ENCODE peak calls at places on chromosomes 13 and 19, in nine cellular contexts. F, N, J, Z, B, I, C, O and U are unnamed samples.
A peak's percentile ranks its signal among the peaks of the same experiment; 100 is the strongest.

GRCh38 chr19:1252818-1253513 is 4.6 kb downstream of the MIDN start:
- DNase-seq in F (peak; percentile 91), N (no peak), J (no peak), Z (peak; percentile 88), B (peak; percentile 99), I (peak; percentile 97), C (peak; percentile 96), O (peak; percentile 75), U (no peak)

GRCh38 chr13:90445179-90445578 is 902.3 kb upstream of the MIR17HG start:
- DNase-seq in F (no peak), N (no peak), J (no peak), Z (no peak), B (peak; percentile 76), I (peak; percentile 90), C (no peak), O (no peak), U (no peak)

GRCh38 chr19:10587022-10587838 is at the start of gene AP1M2:
- DNase-seq in F (no peak), N (no peak), J (no peak), Z (peak; percentile 77), B (no peak), I (no peak), C (peak; percentile 85), O (no peak), U (no peak)

GRCh38 chr13:21014666-21015170 is 46.7 kb downstream of the LATS2 start:
- DNase-seq in F (peak; percentile 65), N (no peak), J (no peak), Z (no peak), B (peak; percentile 51), I (peak; percentile 91), C (no peak), O (no peak), U (no peak)

GRCh38 chr13:75180805-75181455 is 301.0 kb downstream of the TBC1D4 start:
- DNase-seq in F (no peak), N (no peak), J (no peak), Z (no peak), B (peak; percentile 10), I (peak; percentile 50), C (no peak), O (no peak), U (no peak)

GRCh38 chr13:103961784-103962183 is 895.6 kb upstream of the SLC10A2 start:
- DNase-seq in F (no peak), N (no peak), J (no peak), Z (no peak), B (no peak), I (no peak), C (no peak), O (no peak), U (no peak)

GRCh38 chr13:45048890-45049407 is 59.6 kb downstream of the GPALPP1 start:
- DNase-seq in F (no peak), N (no peak), J (no peak), Z (no peak), B (no peak), I (no peak), C (no peak), O (no peak), U (no peak)

GRCh38 chr19:45960595-45961235 is 12.9 kb downstream of the NOVA2 start:
- DNase-seq in F (no peak), N (peak; percentile 31), J (no peak), Z (no peak), B (peak; percentile 23), I (no peak), C (peak; percentile 43), O (no peak), U (no peak)

GRCh38 chr19:35004517-35005255 is 4.6 kb downstream of the GRAMD1A start:
- DNase-seq in F (no peak), N (no peak), J (no peak), Z (no peak), B (no peak), I (no peak), C (no peak), O (no peak), U (no peak)

GRCh38 chr19:3365447-3366103 is 808 bp upstream of the NFIC start:
- DNase-seq in F (peak; percentile 86), N (no peak), J (no peak), Z (peak; percentile 70), B (peak; percentile 83), I (peak; percentile 66), C (peak; percentile 87), O (no peak), U (no peak)

GRCh38 chr13:28116736-28117135 is 16.4 kb upstream of the FLT3 start:
- DNase-seq in F (no peak), N (no peak), J (no peak), Z (no peak), B (no peak), I (no peak), C (no peak), O (no peak), U (no peak)

GRCh38 chr19:1417145-1417544 is 9.8 kb downstream of the DAZAP1 start:
- DNase-seq in F (no peak), N (no peak), J (no peak), Z (no peak), B (no peak), I (peak; percentile 64), C (peak; percentile 53), O (no peak), U (no peak)

GRCh38 chr13:113654591-113655357 is 3.2 kb downstream of the ATP4B start:
- DNase-seq in F (peak; percentile 21), N (no peak), J (no peak), Z (no peak), B (no peak), I (no peak), C (peak; percentile 71), O (no peak), U (no peak)
- TF ChIP-seq CTCF in F (no peak), N (no peak), J (no peak), Z (no peak), B (no peak), I (no peak), C (no peak), O (no peak), U (no peak)

GRCh38 chr13:80361298-80361697 is 20.4 kb upstream of the SPRY2 start:
- DNase-seq in F (no peak), N (no peak), J (no peak), Z (no peak), B (no peak), I (no peak), C (no peak), O (no peak), U (no peak)

GRCh38 chr13:80362488-80362887 is 21.6 kb upstream of the SPRY2 start:
- DNase-seq in F (no peak), N (no peak), J (no peak), Z (peak; percentile 20), B (no peak), I (no peak), C (no peak), O (no peak), U (no peak)

GRCh38 chr13:80360298-80360827 is 19.4 kb upstream of the SPRY2 start:
- DNase-seq in F (no peak), N (no peak), J (no peak), Z (no peak), B (no peak), I (no peak), C (no peak), O (no peak), U (no peak)

GRCh38 chr13:80363890-80364503 is 23.1 kb upstream of the SPRY2 start:
- DNase-seq in F (no peak), N (no peak), J (no peak), Z (peak; percentile 12), B (peak; percentile 45), I (peak; percentile 49), C (no peak), O (no peak), U (no peak)

GRCh38 chr13:80361883-80362327 is 21.0 kb upstream of the SPRY2 start:
- DNase-seq in F (no peak), N (peak; percentile 5), J (peak; percentile 19), Z (peak; percentile 17), B (no peak), I (no peak), C (no peak), O (peak; percentile 36), U (no peak)
- TF ChIP-seq CTCF in F (no peak), N (no peak), J (no peak), Z (no peak), B (no peak), I (no peak), C (no peak), O (no peak), U (no peak)

GRCh38 chr19:55640043-55640576 is 692 bp upstream of the ZNF580 start:
- DNase-seq in F (peak; percentile 87), N (no peak), J (no peak), Z (peak; percentile 65), B (no peak), I (peak; percentile 68), C (peak; percentile 95), O (peak; percentile 73), U (no peak)

GRCh38 chr19:55636723-55637122 is 4.1 kb upstream of the ZNF580 start:
- DNase-seq in F (no peak), N (no peak), J (no peak), Z (no peak), B (no peak), I (no peak), C (no peak), O (no peak), U (no peak)

GRCh38 chr19:55637534-55637933 is 3.3 kb upstream of the ZNF580 start:
- DNase-seq in F (no peak), N (no peak), J (no peak), Z (no peak), B (no peak), I (no peak), C (no peak), O (no peak), U (no peak)

GRCh38 chr19:55640577-55641375 is at the start of gene ZNF580:
- DNase-seq in F (peak; percentile 85), N (peak; percentile 75), J (peak; percentile 48), Z (peak; percentile 59), B (peak; percentile 55), I (peak; percentile 78), C (peak; percentile 95), O (peak; percentile 81), U (peak; percentile 49)

GRCh38 chr19:55638864-55639359 is 1.9 kb upstream of the ZNF580 start:
- DNase-seq in F (no peak), N (no peak), J (peak; percentile 47), Z (peak; percentile 32), B (peak; percentile 46), I (peak; percentile 21), C (no peak), O (no peak), U (peak; percentile 55)
- TF ChIP-seq CTCF in F (no peak), N (peak; percentile 24), J (peak; percentile 58), Z (no peak), B (peak; percentile 25), I (peak; percentile 47), C (peak; percentile 27), O (peak; percentile 10), U (peak; percentile 30)

DNA sequence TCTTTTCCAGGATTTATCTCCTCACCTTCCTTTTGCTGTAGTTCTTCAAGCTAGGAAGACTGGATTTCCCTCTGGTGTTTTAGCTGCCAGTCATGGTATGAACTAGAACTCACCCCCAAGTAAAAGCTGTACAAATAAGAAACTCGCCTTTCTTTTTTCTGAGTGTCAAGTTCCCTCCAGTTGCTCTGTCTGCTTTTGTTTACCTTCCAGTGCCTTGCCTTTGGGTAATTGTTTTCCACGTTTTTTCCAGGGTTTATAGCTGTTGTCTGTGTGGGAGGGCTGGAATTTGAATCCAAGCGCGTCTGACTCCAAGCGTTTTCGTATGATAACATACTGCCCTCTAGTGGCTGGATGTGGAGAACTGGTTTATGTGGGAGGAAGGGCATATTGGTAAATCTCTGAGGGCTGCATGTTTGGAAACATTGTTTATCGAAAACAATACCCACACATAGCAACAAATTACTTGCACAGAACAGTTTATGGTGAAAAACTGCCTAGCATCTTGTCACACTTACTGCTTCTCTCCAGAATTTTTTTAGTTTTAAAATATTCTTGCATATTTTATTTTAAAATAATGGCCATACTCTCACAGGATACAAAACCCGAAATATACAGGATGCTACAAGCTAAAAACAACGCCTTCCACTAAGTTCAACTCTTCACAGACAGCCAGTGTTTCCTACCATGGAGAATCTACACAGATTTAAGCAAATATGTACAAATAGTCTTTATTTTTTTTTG is 19.2 kb downstream of the RCN3 start:
- DNase-seq in F (no peak), N (peak; percentile 80), J (peak; percentile 81), Z (peak; percentile 95), B (peak; percentile 94), I (peak; percentile 89), C (no peak), O (peak; percentile 85), U (peak; percentile 77)
- TF ChIP-seq CTCF in F (peak; percentile 96), N (peak; percentile 84), J (peak; percentile 88), Z (peak; percentile 78), B (peak; percentile 71), I (peak; percentile 96), C (peak; percentile 87), O (peak; percentile 80), U (peak; percentile 86)